ENCODE peak calls at places on chromosome 18, in four cellular contexts. E is astrocyte, S is right lobe of liver, B is upper lobe of right lung. J is an unnamed sample.

GRCh38 chr18:28108801-28109200 is 68.1 kb downstream of the CDH2 start:
- DNase-seq in E (peak; percentile 60), B (no peak), S (no peak), J (no peak)

GRCh38 chr18:24735504-24736243 is 275.2 kb downstream of the HRH4 start:
- DNase-seq in E (no peak), S (no peak), B (no peak), J (no peak)

GRCh38 chr18:9096698-9097097 is 5.8 kb upstream of the NDUFV2 start:
- DNase-seq in E (no peak), S (no peak), B (no peak), J (no peak)

GRCh38 chr18:23208600-23208999 is 73.3 kb downstream of the CABLES1 start:
- DNase-seq in E (no peak), B (no peak), S (no peak), J (no peak)

GRCh38 chr18:7273301-7273911 is 42.5 kb downstream of the LRRC30 start:
- DNase-seq in S (peak; percentile 61), E (peak; percentile 37), B (peak; percentile 82), J (peak; percentile 36)

GRCh38 chr18:54023471-54023870 is 201.0 kb downstream of the MBD2 start:
- DNase-seq in S (no peak), E (peak; percentile 83), B (no peak), J (peak; percentile 62)

GRCh38 chr18:2657788-2658458 is 2.4 kb downstream of the SMCHD1 start:
- DNase-seq in E (peak; percentile 86), B (no peak), S (no peak), J (peak; percentile 21)

GRCh38 chr18:32189723-32190591 is at the start of gene MEP1B:
- DNase-seq in E (no peak), B (no peak), S (no peak), J (no peak)

GRCh38 chr18:43279015-43279758 is 1.9 kb upstream of the SYT4 start:
- DNase-seq in S (no peak), B (no peak), E (peak; percentile 31), J (peak; percentile 2)

GRCh38 chr18:79252904-79253633 is 142.7 kb upstream of the NFATC1 start:
- DNase-seq in S (no peak), B (no peak), E (no peak), J (no peak)

GRCh38 chr18:45008694-45009372 is 328.1 kb downstream of the SETBP1 start:
- DNase-seq in S (no peak), B (no peak), E (no peak), J (no peak)

GRCh38 chr18:6437937-6438818 is 23.5 kb upstream of the L3MBTL4 start:
- DNase-seq in S (no peak), E (no peak), B (no peak), J (no peak)

GRCh38 chr18:68928762-68929675 is 131.1 kb downstream of the CCDC102B start:
- DNase-seq in E (no peak), B (no peak), S (no peak), J (no peak)

GRCh38 chr18:45715212-45715780 is 8.7 kb upstream of the SLC14A1 start:
- DNase-seq in E (no peak), B (no peak), S (no peak), J (no peak)

GRCh38 chr18:13267517-13267916 is 49.0 kb downstream of the LDLRAD4 start:
- DNase-seq in E (no peak), S (no peak), B (peak; percentile 39), J (no peak)
- H3K27ac ChIP-seq in E (no peak overlapping the region), S (no peak overlapping the region), B (no peak overlapping the region), J (no peak overlapping the region)

DNA sequence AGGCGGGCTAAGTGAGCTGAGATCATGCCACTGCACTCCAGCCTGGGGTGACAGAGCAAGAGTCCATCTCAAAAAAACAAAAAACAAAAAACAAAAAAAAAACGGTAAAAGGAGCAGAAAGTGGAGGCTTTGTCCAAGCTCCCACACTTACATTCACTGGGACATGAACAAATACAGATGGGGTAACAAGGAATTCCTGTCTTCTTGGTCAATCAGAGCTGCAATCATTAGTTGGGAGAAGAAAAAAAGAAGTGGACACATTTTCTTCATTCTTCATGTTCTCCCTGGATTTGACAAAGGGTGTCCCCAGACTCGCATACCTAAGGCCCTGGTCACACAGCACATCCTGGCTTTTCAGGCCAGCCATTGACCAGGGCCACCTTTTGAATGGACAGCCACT is 124.6 kb downstream of the SOCS6 start:
- DNase-seq in S (no peak), E (no peak), B (no peak), J (no peak)
- TF ChIP-seq CTCF in S (no peak), E (no peak), B (no peak), J (no peak)

GRCh38 chr18:11982981-11983380 is 1.7 kb downstream of the IMPA2 start:
- DNase-seq in S (no peak), B (no peak), E (no peak), J (no peak)

GRCh38 chr18:11984091-11984490 is 2.8 kb downstream of the IMPA2 start:
- DNase-seq in B (no peak), E (no peak), S (no peak), J (no peak)

GRCh38 chr18:11985532-11985931 is 4.2 kb downstream of the IMPA2 start:
- DNase-seq in E (no peak), B (no peak), S (no peak), J (no peak)

GRCh38 chr18:11981633-11982366 is 493 bp downstream of the IMPA2 start:
- DNase-seq in B (no peak), S (peak; percentile 82), E (no peak), J (no peak)

GRCh38 chr18:11983592-11983991 is 2.3 kb downstream of the IMPA2 start:
- DNase-seq in B (no peak), S (no peak), E (no peak), J (no peak)
- H3K27ac ChIP-seq in B (no peak overlapping the region), S (no peak overlapping the region), E (no peak overlapping the region), J (peak overlapping the region; percentile 24)

DNA sequence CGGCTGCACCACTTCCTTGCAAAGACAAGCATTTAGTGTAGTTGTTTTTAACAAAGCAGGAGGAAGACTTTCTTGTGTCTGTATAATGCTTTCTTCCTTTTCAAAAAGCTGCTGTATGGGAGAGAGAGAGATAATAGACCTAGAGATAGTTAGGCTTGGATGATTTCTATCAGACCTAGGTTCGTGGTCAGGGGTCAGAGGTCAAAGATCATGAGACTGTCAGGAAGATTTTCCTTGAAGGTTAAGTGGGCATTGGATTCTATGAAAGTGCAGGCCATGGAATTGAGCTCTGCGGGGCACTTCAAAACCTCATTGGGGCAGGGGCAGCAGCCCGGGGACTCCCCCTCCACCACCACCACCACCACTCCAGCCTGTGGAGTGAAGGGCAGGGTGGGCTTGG is 164.6 kb downstream of the CTIF start:
- DNase-seq in S (no peak), B (no peak), E (no peak), J (no peak)
- TF ChIP-seq CTCF in S (no peak), B (no peak), E (no peak), J (no peak)

GRCh38 chr18:33307520-33307919 is 133.0 kb downstream of the CCDC178 start:
- DNase-seq in E (no peak), S (no peak), B (no peak), J (no peak)

DNA sequence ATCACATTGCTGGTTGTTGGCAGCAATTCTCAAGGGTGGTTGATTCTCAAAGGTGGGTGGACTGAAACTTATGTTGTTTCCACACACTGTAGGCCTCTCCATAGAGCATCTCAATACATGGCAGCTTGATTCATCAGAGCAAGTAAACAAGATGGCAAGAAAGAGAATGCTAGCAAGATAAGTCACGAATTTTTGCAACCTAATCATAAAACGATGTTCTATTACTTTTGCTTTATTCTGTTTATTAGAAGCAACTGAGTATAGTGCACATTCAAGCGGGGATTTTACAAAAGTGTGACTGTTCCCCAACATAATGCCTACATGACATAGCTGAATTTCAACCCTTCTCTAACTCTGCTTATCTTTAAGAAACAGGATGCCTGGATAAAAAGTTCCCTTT is 136.2 kb downstream of the CCDC178 start:
- DNase-seq in E (no peak), S (no peak), B (no peak), J (no peak)
- H3K27ac ChIP-seq in E (no peak overlapping the region), S (no peak overlapping the region), B (no peak overlapping the region), J (no peak overlapping the region)

GRCh38 chr18:4450065-4450676 is 4.9 kb downstream of the DLGAP1 start:
- DNase-seq in S (no peak), E (no peak), B (no peak), J (no peak)
- TF ChIP-seq CTCF in S (no peak), E (no peak), B (no peak), J (no peak)

GRCh38 chr18:55317832-55318231 is 270.2 kb downstream of the TCF4 start:
- DNase-seq in S (no peak), B (no peak), E (no peak), J (no peak)

GRCh38 chr18:55318864-55319516 is 269.0 kb downstream of the TCF4 start:
- DNase-seq in B (no peak), E (peak; percentile 66), S (no peak), J (no peak)

GRCh38 chr18:55317322-55317721 is 270.7 kb downstream of the TCF4 start:
- DNase-seq in S (no peak), B (no peak), E (no peak), J (no peak)

GRCh38 chr18:55314615-55315237 is 273.3 kb downstream of the TCF4 start:
- DNase-seq in E (no peak), B (no peak), S (no peak), J (no peak)

GRCh38 chr18:55316615-55317184 is 271.3 kb downstream of the TCF4 start:
- DNase-seq in S (no peak), B (no peak), E (no peak), J (no peak)
- H3K27ac ChIP-seq in S (no peak overlapping the region), B (peak overlapping the region; percentile 2), E (no peak overlapping the region), J (no peak overlapping the region)

DNA sequence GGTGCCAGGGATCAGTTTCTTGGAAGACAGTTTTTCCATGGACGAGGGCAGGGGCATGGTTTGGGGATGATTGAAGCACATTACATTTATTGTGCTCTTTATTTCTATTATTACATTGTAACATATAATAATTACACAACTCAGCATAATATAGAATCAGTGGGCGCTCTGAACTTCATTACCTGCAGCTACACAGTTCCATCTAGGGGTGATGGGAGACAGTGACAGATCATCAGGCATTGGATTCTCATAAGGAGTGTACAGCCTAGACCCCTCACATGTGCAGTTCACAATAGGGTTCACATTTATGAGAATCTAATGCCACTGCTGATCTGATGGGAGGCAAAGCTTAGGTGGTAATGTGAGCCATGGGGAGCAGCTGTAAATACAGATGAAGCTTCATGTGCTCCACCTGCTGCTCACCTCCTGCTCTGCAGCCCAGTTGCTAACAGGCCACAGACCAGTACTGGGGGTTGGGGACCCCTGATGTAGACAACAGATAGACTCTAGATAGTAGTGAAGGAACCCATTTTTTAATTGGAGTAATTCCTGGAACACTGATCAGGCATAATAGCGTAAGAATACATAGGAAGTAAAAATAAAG is 41.5 kb upstream of the MC4R start:
- DNase-seq in S (no peak), B (no peak), E (no peak), J (no peak)
- TF ChIP-seq CTCF in S (peak; percentile 53), B (peak; percentile 38), E (peak; percentile 38), J (peak; percentile 33)